ENCODE peak calls at places on chromosome 9, in seven cellular contexts. N is naive thymus-derived CD4-positive, alpha-beta T cell; Q is dermis blood vessel endothelial cell; F is EL; O is MM.1S; W is stimulated activated naive CD8-positive, alpha-beta T cell treated with anti-CD3 and anti-CD28 coated beads, Interleukin-15, Interleukin-2, amounts not matched to agents 100 U/mL and 50 U/mL, for 24 hours; D is heart left ventricle. T is an unnamed sample.

GRCh38 chr9:93820667-93821306 is 134.4 kb downstream of the BARX1 start:
- DNase-seq in N (no peak), Q (peak), F (no peak), O (no peak), W (no peak), D (no peak), T (no peak)

GRCh38 chr9:100011062-100011681 is 87.6 kb downstream of the ERP44 start:
- DNase-seq in N (peak), Q (peak), F (peak), O (peak), W (peak), D (no peak), T (peak)

GRCh38 chr9:128689293-128689770 is 310 bp downstream of the SET start:
- DNase-seq in N (no peak), Q (peak), F (no peak), O (no peak), W (peak), D (peak), T (no peak)

GRCh38 chr9:130154816-130155215 is 17.4 kb upstream of the NCS1 start:
- DNase-seq in N (no peak), Q (no peak), F (no peak), O (no peak), W (no peak), D (no peak), T (no peak)

GRCh38 chr9:91949946-91950664 is at the start of gene ROR2:
- DNase-seq in N (peak), Q (peak), F (peak), O (peak), W (peak), D (no peak), T (no peak)

GRCh38 chr9:68895741-68896478 is 118.0 kb downstream of the PRKACG start:
- DNase-seq in N (peak), Q (no peak), F (no peak), O (peak), W (no peak), D (no peak), T (no peak)

GRCh38 chr9:71719585-71719984 is 48.7 kb downstream of the CEMIP2 start:
- DNase-seq in N (peak), Q (no peak), F (no peak), O (no peak), W (no peak), D (no peak), T (peak)

GRCh38 chr9:13033959-13034695 is 245.4 kb downstream of the MPDZ start:
- DNase-seq in N (no peak), Q (peak), F (peak), O (peak), W (peak), D (peak), T (peak)

GRCh38 chr9:77772641-77773040 is 124.5 kb upstream of the GNA14 start:
- DNase-seq in N (no peak), Q (no peak), F (no peak), O (no peak), W (no peak), D (no peak), T (no peak)

GRCh38 chr9:137781906-137782585 is 95.5 kb upstream of the CACNA1B start:
- DNase-seq in N (no peak), Q (no peak), F (no peak), O (no peak), W (no peak), D (no peak), T (no peak)

GRCh38 chr9:22343218-22343611 is 103.4 kb upstream of the DMRTA1 start:
- DNase-seq in N (no peak), Q (no peak), F (no peak), O (no peak), W (no peak), D (no peak), T (no peak)

GRCh38 chr9:100167176-100167575 is 68.1 kb downstream of the INVS start:
- DNase-seq in N (no peak), Q (no peak), F (peak), O (no peak), W (no peak), D (no peak), T (peak)

GRCh38 chr9:134315716-134316443 is 10.4 kb upstream of the RXRA start:
- DNase-seq in N (no peak), Q (no peak), F (no peak), O (no peak), W (no peak), D (no peak), T (no peak)

GRCh38 chr9:109416135-109416706 is 81.9 kb downstream of the PTPN3 start:
- DNase-seq in N (no peak), Q (no peak), F (no peak), O (peak), W (peak), D (no peak), T (no peak)

GRCh38 chr9:77945798-77946197 is 85.8 kb downstream of the GNAQ start:
- DNase-seq in N (no peak), Q (no peak), F (no peak), O (no peak), W (no peak), D (no peak), T (no peak)

GRCh38 chr9:21812415-21812814 is 10.0 kb downstream of the MTAP start:
- DNase-seq in N (no peak), Q (peak), F (peak), O (no peak), W (no peak), D (no peak), T (peak)

GRCh38 chr9:124392855-124393460 is 22.3 kb downstream of the PSMB7 start:
- DNase-seq in N (no peak), Q (peak), F (peak), O (no peak), W (no peak), D (no peak), T (peak)

GRCh38 chr9:98158071-98158791 is 34.2 kb downstream of the CORO2A start:
- DNase-seq in N (no peak), Q (no peak), F (no peak), O (no peak), W (no peak), D (no peak), T (no peak)

T was measured in HFFc6.